ENCODE peak calls at places on chromosomes 2 and 18, in four cellular contexts. One of them, this sample, is unnamed.

GRCh38 chr2:69103495-69103894 is 90.5 kb downstream of the ANTXR1 start:
- DNase-seq in HepG2: no peak
- DNase-seq in GM12878: no peak
- DNase-seq in K562: no peak
- DNase-seq in this sample: no peak

GRCh38 chr2:33047939-33048338 is 101.2 kb downstream of the LTBP1 start:
- DNase-seq in HepG2: no peak
- DNase-seq in GM12878: no peak
- DNase-seq in K562: no peak
- DNase-seq in this sample: no peak

GRCh38 chr18:43932140-43932539 is 654.9 kb upstream of the SYT4 start:
- DNase-seq in HepG2: no peak
- DNase-seq in GM12878: no peak
- DNase-seq in K562: no peak
- DNase-seq in this sample: no peak

GRCh38 chr2:120365236-120365793 is 19.4 kb downstream of the INHBB start:
- DNase-seq in HepG2: no peak
- DNase-seq in GM12878: no peak
- DNase-seq in K562: no peak
- DNase-seq in this sample: no peak

GRCh38 chr18:58784601-58785137 is 80.0 kb upstream of the ZNF532 start:
- DNase-seq in HepG2: no peak
- DNase-seq in GM12878: no peak
- DNase-seq in K562: no peak
- DNase-seq in this sample: no peak

GRCh38 chr2:13758412-13758811 is 874.1 kb upstream of the LRATD1 start:
- DNase-seq in HepG2: no peak
- DNase-seq in GM12878: peak
- DNase-seq in K562: no peak
- DNase-seq in this sample: no peak

GRCh38 chr2:148888003-148888501 is 13.0 kb downstream of the KIF5C start:
- DNase-seq in HepG2: no peak
- DNase-seq in GM12878: no peak
- DNase-seq in K562: no peak
- DNase-seq in this sample: peak

GRCh38 chr2:202514732-202515131 is 120.0 kb upstream of the FAM117B start:
- DNase-seq in HepG2: no peak
- DNase-seq in GM12878: no peak
- DNase-seq in K562: no peak
- DNase-seq in this sample: no peak

GRCh38 chr2:237488901-237489860 is 2.1 kb downstream of the MLPH start:
- DNase-seq in HepG2: no peak
- DNase-seq in GM12878: no peak
- DNase-seq in K562: no peak
- DNase-seq in this sample: no peak

GRCh38 chr2:203112342-203112741 is 97.7 kb downstream of the NBEAL1 start:
- DNase-seq in HepG2: no peak
- DNase-seq in GM12878: no peak
- DNase-seq in K562: no peak
- DNase-seq in this sample: no peak

GRCh38 chr2:1988594-1988993 is 244.3 kb upstream of the PXDN start:
- DNase-seq in HepG2: no peak
- DNase-seq in GM12878: no peak
- DNase-seq in K562: no peak
- DNase-seq in this sample: no peak

GRCh38 chr2:56337342-56337741 is 153.6 kb downstream of the CCDC85A start:
- DNase-seq in HepG2: no peak
- DNase-seq in GM12878: no peak
- DNase-seq in K562: no peak
- DNase-seq in this sample: no peak

GRCh38 chr18:12336887-12337286 is 28.8 kb downstream of the TUBB6 start:
- DNase-seq in HepG2: peak
- DNase-seq in GM12878: no peak
- DNase-seq in K562: no peak
- DNase-seq in this sample: no peak

GRCh38 chr18:43303376-43303775 is 26.1 kb upstream of the SYT4 start:
- DNase-seq in HepG2: no peak
- DNase-seq in GM12878: no peak
- DNase-seq in K562: no peak
- DNase-seq in this sample: no peak

GRCh38 chr2:11738589-11739436 is 7.6 kb upstream of the LPIN1 start:
- DNase-seq in HepG2: peak
- DNase-seq in GM12878: no peak
- DNase-seq in K562: peak
- DNase-seq in this sample: peak

GRCh38 chr18:48452863-48453323 is 43.7 kb upstream of the ZBTB7C start:
- DNase-seq in HepG2: peak
- DNase-seq in GM12878: no peak
- DNase-seq in K562: no peak
- DNase-seq in this sample: no peak

GRCh38 chr2:226601881-226602280 is 197.7 kb downstream of the IRS1 start:
- DNase-seq in HepG2: no peak
- DNase-seq in GM12878: no peak
- DNase-seq in K562: no peak
- DNase-seq in this sample: no peak

GRCh38 chr18:7617738-7618422 is 50.8 kb downstream of the PTPRM start:
- DNase-seq in HepG2: no peak
- DNase-seq in GM12878: no peak
- DNase-seq in K562: no peak
- DNase-seq in this sample: no peak

GRCh38 chr18:46067431-46068007 is 4.5 kb downstream of the PSTPIP2 start:
- DNase-seq in HepG2: peak
- DNase-seq in GM12878: no peak
- DNase-seq in K562: peak
- DNase-seq in this sample: no peak

GRCh38 chr2:109226612-109227011 is 97.6 kb downstream of the SH3RF3 start:
- DNase-seq in HepG2: no peak
- DNase-seq in GM12878: no peak
- DNase-seq in K562: no peak
- DNase-seq in this sample: no peak

GRCh38 chr18:11005528-11005927 is 143.8 kb downstream of the PIEZO2 start:
- DNase-seq in HepG2: peak
- DNase-seq in GM12878: peak
- DNase-seq in K562: no peak
- DNase-seq in this sample: no peak

GRCh38 chr2:212956665-212957064 is 194.7 kb downstream of the IKZF2 start:
- DNase-seq in HepG2: no peak
- DNase-seq in GM12878: no peak
- DNase-seq in K562: no peak
- DNase-seq in this sample: no peak

GRCh38 chr18:34659579-34660517 is 50.2 kb upstream of the DTNA start:
- DNase-seq in HepG2: peak
- DNase-seq in GM12878: no peak
- DNase-seq in K562: no peak
- DNase-seq in this sample: peak

GRCh38 chr2:225124311-225124832 is 82.1 kb upstream of the DOCK10 start:
- DNase-seq in HepG2: no peak
- DNase-seq in GM12878: no peak
- DNase-seq in K562: no peak
- DNase-seq in this sample: no peak

GRCh38 chr2:144421606-144422510 is 98.1 kb downstream of the ZEB2 start:
- DNase-seq in HepG2: no peak
- DNase-seq in GM12878: no peak
- DNase-seq in K562: no peak
- DNase-seq in this sample: no peak

GRCh38 chr2:39728941-39729351 is 50.1 kb downstream of the THUMPD2 start:
- DNase-seq in HepG2: peak
- DNase-seq in GM12878: no peak
- DNase-seq in K562: peak
- DNase-seq in this sample: peak

GRCh38 chr18:50879302-50880107 is 587 bp downstream of the ME2 start:
- DNase-seq in HepG2: peak
- DNase-seq in GM12878: no peak
- DNase-seq in K562: no peak
- DNase-seq in this sample: peak

GRCh38 chr2:65070856-65071255 is 14.6 kb downstream of the CEP68 start:
- DNase-seq in HepG2: no peak
- DNase-seq in GM12878: no peak
- DNase-seq in K562: no peak
- DNase-seq in this sample: no peak

GRCh38 chr2:65071499-65072180 is 15.4 kb downstream of the CEP68 start:
- DNase-seq in HepG2: no peak
- DNase-seq in GM12878: no peak
- DNase-seq in K562: no peak
- DNase-seq in this sample: peak

GRCh38 chr2:65072181-65072970 is 16.2 kb downstream of the CEP68 start:
- DNase-seq in HepG2: no peak
- DNase-seq in GM12878: no peak
- DNase-seq in K562: no peak
- DNase-seq in this sample: no peak

GRCh38 chr2:65069425-65069824 is 13.2 kb downstream of the CEP68 start:
- DNase-seq in HepG2: no peak
- DNase-seq in GM12878: no peak
- DNase-seq in K562: no peak
- DNase-seq in this sample: no peak

DNA sequence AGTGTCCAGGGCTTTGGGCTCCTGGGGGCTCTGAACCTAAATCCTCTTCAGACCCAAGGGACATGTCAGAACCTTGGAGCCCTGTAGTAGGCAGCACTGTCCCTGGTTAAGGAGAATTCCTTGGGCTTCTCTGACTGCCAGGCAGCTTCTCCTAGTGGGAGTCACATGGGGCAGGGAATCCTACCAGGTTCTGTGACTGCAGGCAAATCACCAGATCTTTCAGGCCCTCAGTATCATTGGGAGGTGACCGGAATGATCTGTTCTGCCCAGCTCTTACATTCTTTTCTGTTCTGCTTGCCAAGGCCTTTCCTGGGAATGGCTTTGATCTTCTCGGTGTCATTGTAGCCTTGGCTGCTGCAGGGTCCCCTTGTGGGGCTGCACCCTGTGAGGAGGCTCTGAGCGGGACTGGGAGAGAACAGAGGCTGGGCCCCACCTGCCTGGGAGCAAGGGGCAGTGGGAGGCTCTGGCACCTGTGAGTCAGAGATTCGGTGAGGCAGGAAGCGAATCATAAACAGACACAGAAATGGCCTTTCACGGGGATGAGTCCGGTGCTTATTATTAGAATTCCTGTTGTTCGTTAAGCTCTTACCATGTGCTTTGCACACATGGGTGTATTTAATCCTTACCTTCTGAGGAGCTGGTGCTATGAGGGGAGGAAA is 14.1 kb downstream of the CEP68 start:
- DNase-seq in HepG2: peak
- DNase-seq in GM12878: no peak
- DNase-seq in K562: no peak
- DNase-seq in this sample: no peak
- TF ChIP-seq BHLHE40 in HepG2: no peak
- TF ChIP-seq BHLHE40 in GM12878: no peak
- TF ChIP-seq BHLHE40 in K562: no peak
- TF ChIP-seq BHLHE40 in this sample: no peak

GRCh38 chr2:169707626-169708025 is 13.4 kb downstream of the PHOSPHO2 start:
- DNase-seq in HepG2: no peak
- DNase-seq in GM12878: no peak
- DNase-seq in K562: no peak
- DNase-seq in this sample: no peak

GRCh38 chr2:169705927-169706326 is 11.7 kb downstream of the PHOSPHO2 start:
- DNase-seq in HepG2: no peak
- DNase-seq in GM12878: no peak
- DNase-seq in K562: no peak
- DNase-seq in this sample: no peak

GRCh38 chr2:169702979-169703378 is 8.7 kb downstream of the PHOSPHO2 start:
- DNase-seq in HepG2: no peak
- DNase-seq in GM12878: no peak
- DNase-seq in K562: no peak
- DNase-seq in this sample: no peak

GRCh38 chr2:169709335-169709734 is 15.1 kb downstream of the PHOSPHO2 start:
- DNase-seq in HepG2: no peak
- DNase-seq in GM12878: no peak
- DNase-seq in K562: no peak
- DNase-seq in this sample: no peak

DNA sequence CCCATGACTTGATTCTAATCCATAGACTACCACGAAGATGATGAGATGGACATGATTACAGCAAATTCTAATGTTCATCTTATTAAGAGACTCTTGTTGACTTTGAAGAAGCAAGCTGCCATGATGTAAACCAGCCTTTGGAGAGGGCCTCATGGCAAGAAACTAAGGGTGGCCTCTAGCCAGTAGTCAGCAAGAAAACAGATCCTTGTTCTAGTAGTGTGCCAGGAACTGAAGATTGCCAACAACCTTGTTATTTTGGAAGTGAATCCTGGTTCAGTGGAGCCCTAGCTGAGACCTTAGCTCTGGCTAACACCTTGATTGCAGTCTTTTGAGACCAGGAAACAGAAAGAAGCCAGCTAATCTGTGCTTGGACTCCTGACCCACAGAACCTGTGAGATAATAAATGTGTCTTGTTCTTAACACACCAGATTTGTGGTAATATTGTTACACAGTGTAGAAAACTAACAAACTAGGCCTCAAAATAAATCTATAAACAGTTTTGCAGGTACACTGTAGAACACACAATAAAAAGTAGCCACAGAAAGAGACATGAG is 10.0 kb downstream of the PHOSPHO2 start:
- DNase-seq in HepG2: no peak
- DNase-seq in GM12878: no peak
- DNase-seq in K562: no peak
- DNase-seq in this sample: no peak
- TF ChIP-seq SP1 in HepG2: no peak
- TF ChIP-seq SP1 in GM12878: no peak
- TF ChIP-seq SP1 in K562: no peak
- TF ChIP-seq SP1 in this sample: no peak

DNA sequence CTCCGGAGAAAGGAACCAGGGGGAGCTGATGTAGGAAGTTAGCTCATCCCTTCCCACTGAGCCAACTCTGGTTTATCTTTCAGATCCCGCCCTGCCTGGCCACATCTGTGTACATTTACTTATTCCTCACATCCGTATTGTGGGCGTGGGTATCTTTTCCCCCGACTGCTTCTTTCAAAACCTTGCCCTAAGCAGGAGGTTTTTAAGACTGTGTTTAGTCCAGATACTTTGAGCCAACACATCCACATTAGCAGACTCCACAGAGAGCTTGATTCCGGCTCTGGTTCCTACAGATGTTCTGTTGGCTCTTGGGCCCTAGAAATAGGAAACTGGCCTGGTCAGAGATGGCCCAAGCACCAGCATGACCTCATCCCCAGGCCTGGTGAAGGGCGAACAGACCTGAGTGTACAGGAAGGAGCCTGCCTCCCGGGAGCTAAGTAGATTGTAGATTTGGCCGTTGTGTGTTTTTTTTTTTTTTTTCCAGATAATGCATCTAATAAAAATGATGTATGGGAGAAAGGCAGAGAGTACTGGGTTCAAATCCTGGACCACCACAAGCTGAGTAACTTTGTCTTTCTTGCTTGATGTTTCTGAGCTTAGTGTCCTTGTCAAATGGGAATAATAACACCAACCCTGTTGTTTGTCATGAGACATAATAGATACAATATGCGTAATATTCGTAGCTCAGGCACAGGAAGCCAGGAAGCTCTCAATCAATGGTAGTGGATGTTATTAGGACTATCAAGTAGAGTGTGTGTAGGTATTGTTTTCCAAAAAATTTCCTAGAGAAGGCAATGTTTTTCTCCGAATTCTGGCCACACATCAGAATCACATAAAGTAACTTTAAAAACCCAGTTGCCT is 92.3 kb downstream of the PRKCE start:
- DNase-seq in HepG2: no peak
- DNase-seq in GM12878: no peak
- DNase-seq in K562: no peak
- DNase-seq in this sample: no peak
- TF ChIP-seq BHLHE40 in HepG2: no peak
- TF ChIP-seq BHLHE40 in GM12878: no peak
- TF ChIP-seq BHLHE40 in K562: no peak
- TF ChIP-seq BHLHE40 in this sample: no peak

GRCh38 chr2:224022474-224022873 is 16.6 kb downstream of the SERPINE2 start:
- DNase-seq in HepG2: no peak
- DNase-seq in GM12878: peak
- DNase-seq in K562: no peak
- DNase-seq in this sample: no peak
- TF ChIP-seq SP1 in HepG2: no peak
- TF ChIP-seq SP1 in GM12878: no peak
- TF ChIP-seq SP1 in K562: no peak
- TF ChIP-seq SP1 in this sample: no peak

This sample was measured in HEK293T.